ENCODE peak calls at places on chromosomes 7 and 10, in six cellular contexts. B is PC-9, I is fibroblast of lung, O is hepatocyte, K is K562, Y is MM.1S. F is an unnamed sample.

GRCh38 chr7:132099163-132099562 is 477.1 kb downstream of the PLXNA4 start:
- DNase-seq in Y (no peak), I (no peak), O (no peak), B (no peak), K (no peak), F (no peak)

GRCh38 chr7:114922151-114922651 is 307 bp downstream of the MDFIC start:
- DNase-seq in Y (peak; percentile 71), O (peak; percentile 75), K (no peak), I (peak; percentile 72), B (peak; percentile 52), F (no peak)

GRCh38 chr10:1048349-1048731 is 579 bp downstream of the IDI1 start:
- DNase-seq in O (no peak), Y (peak; percentile 27), I (peak; percentile 50), B (peak; percentile 3), K (no peak), F (no peak)

GRCh38 chr7:104040666-104041065 is 51.2 kb upstream of the RELN start:
- DNase-seq in K (no peak), B (no peak), I (no peak), Y (no peak), O (peak; percentile 23), F (no peak)

GRCh38 chr7:100583132-100584045 is 2.5 kb downstream of the LRCH4 start:
- DNase-seq in K (no peak), Y (peak; percentile 42), I (peak; percentile 53), B (peak; percentile 75), O (peak; percentile 77), F (peak; percentile 78)

GRCh38 chr10:89171263-89171872 is 35.7 kb downstream of the CH25H start:
- DNase-seq in B (no peak), Y (no peak), I (peak; percentile 42), K (no peak), O (no peak), F (no peak)

GRCh38 chr7:79837915-79838314 is 296.7 kb upstream of the GNAI1 start:
- DNase-seq in B (no peak), K (no peak), Y (no peak), O (no peak), I (no peak), F (no peak)

GRCh38 chr10:79266543-79267312 is 80.5 kb upstream of the PPIF start:
- DNase-seq in K (no peak), Y (no peak), B (peak; percentile 62), I (peak; percentile 95), O (peak; percentile 60), F (peak; percentile 69)

GRCh38 chr10:98295907-98296306 is 27.9 kb upstream of the LOXL4 start:
- DNase-seq in I (peak; percentile 62), B (peak; percentile 39), Y (no peak), K (no peak), O (no peak), F (no peak)

GRCh38 chr10:44968101-44968886 is 8.7 kb downstream of the RASSF4 start:
- DNase-seq in O (no peak), K (no peak), Y (no peak), B (no peak), I (no peak), F (peak; percentile 79)

GRCh38 chr10:70441161-70441876 is at the start of gene NODAL:
- DNase-seq in B (no peak), O (no peak), K (no peak), I (no peak), Y (no peak), F (no peak)

GRCh38 chr7:48253020-48253419 is 81.8 kb downstream of the ABCA13 start:
- DNase-seq in O (no peak), Y (no peak), B (no peak), I (no peak), K (no peak), F (no peak)

GRCh38 chr10:80274396-80275134 is 14.9 kb downstream of the MAT1A start:
- DNase-seq in K (no peak), I (no peak), B (no peak), O (peak; percentile 3), Y (no peak), F (no peak)

GRCh38 chr7:98930464-98930863 is 52.1 kb downstream of the TRRAP start:
- DNase-seq in K (no peak), I (no peak), O (no peak), B (no peak), Y (peak; percentile 17), F (no peak)

GRCh38 chr7:883029-884021 is 7.0 kb downstream of the GET4 start:
- DNase-seq in K (no peak), O (no peak), Y (no peak), B (no peak), I (no peak), F (no peak)
- H3K4me1 ChIP-seq in K (peaks cover 6% of the 10 kb centered on the region), O (peaks cover 9% of the 10 kb centered on the region), Y (peaks cover under 1% of the 10 kb centered on the region), B (peaks cover 12% of the 10 kb centered on the region), I (no peaks in the 10 kb centered on the region), F (peaks cover 2% of the 10 kb centered on the region)

GRCh38 chr7:27118580-27118979 is 12.0 kb downstream of the HOXA4 start:
- DNase-seq in K (no peak), B (no peak), I (no peak), O (no peak), Y (no peak), F (no peak)

GRCh38 chr7:27116962-27117686 is 13.4 kb downstream of the HOXA4 start:
- DNase-seq in I (peak; percentile 32), B (no peak), K (no peak), O (no peak), Y (no peak), F (no peak)

GRCh38 chr7:27119412-27119911 is 11.1 kb downstream of the HOXA4 start:
- DNase-seq in O (no peak), K (no peak), B (no peak), I (peak; percentile 18), Y (no peak), F (no peak)

GRCh38 chr7:27116521-27116946 is 14.0 kb downstream of the HOXA4 start:
- DNase-seq in K (no peak), I (peak; percentile 22), Y (no peak), O (no peak), B (no peak), F (no peak)

GRCh38 chr7:27117687-27118491 is 12.7 kb downstream of the HOXA4 start:
- DNase-seq in Y (no peak), K (no peak), O (no peak), I (peak; percentile 89), B (no peak), F (no peak)
- H2AFZ ChIP-seq in Y (no peak overlapping the region), K (no peak overlapping the region), O (no peak overlapping the region), I (no peak overlapping the region), B (no peak overlapping the region), F (no peak overlapping the region)

GRCh38 chr7:157709531-157710251 is 372.9 kb downstream of the DNAJB6 start:
- DNase-seq in O (no peak), B (no peak), I (no peak), K (no peak), Y (no peak), F (no peak)
- H3K9me3 ChIP-seq in O (no peaks in the 10 kb centered on the region), B (no peaks in the 10 kb centered on the region), I (no peaks in the 10 kb centered on the region), K (no peaks in the 10 kb centered on the region), Y (no peaks in the 10 kb centered on the region), F (no peaks in the 10 kb centered on the region)

GRCh38 chr10:7478727-7479457 is 68.1 kb upstream of the SFMBT2 start:
- DNase-seq in K (no peak), B (no peak), O (no peak), Y (peak; percentile 55), I (no peak), F (peak; percentile 69)

GRCh38 chr10:7477538-7478334 is 66.9 kb upstream of the SFMBT2 start:
- DNase-seq in Y (peak; percentile 77), K (no peak), O (no peak), B (no peak), I (no peak), F (peak; percentile 78)

GRCh38 chr10:7480742-7481381 is 70.0 kb upstream of the SFMBT2 start:
- DNase-seq in K (no peak), Y (no peak), B (no peak), O (no peak), I (no peak), F (peak; percentile 96)

GRCh38 chr10:7481382-7481765 is 70.5 kb upstream of the SFMBT2 start:
- DNase-seq in Y (no peak), B (no peak), I (peak; percentile 9), O (no peak), K (no peak), F (no peak)

DNA sequence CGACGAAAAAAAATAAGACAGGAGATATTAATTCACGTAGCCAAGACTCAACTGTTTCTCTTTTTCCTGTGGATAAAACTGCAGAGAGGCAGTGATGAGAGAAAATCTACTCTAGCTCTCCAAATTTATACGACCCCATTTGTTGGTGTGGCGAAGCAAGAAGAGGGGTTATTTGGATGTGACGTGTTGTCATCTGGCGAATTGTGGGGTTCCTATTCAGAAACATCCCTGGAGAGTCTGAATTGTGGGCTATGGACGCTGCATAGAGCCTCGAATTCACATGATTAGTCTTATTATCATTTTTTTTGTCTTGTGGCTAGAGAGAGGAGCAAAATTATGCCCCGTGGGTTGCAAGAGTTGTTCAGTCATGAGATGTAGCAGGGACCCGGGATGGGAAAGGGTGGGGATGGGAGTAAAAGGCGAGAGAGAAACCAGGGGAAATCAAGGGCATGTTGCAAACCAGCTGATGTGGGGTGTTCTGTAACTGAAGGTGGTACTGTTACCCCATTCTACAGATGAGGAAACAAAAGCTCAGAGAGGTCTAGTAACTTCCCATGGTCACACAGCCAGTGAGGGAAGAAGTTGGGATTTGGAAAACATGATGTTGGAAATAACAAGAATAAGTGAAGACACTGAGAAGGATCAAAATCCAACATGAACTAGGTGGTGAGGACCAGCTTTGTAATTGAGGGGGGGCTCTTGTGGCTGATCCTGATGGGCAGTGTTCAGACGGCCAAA is 69.2 kb upstream of the SFMBT2 start:
- DNase-seq in B (no peak), O (no peak), Y (no peak), K (no peak), I (no peak), F (peak; percentile 90)
- H3K4me1 ChIP-seq in B (no peaks in the 10 kb centered on the region), O (no peaks in the 10 kb centered on the region), Y (peaks cover 40% of the 10 kb centered on the region), K (no peaks in the 10 kb centered on the region), I (no peaks in the 10 kb centered on the region), F (peaks cover 99% of the 10 kb centered on the region)

GRCh38 chr10:71767420-71768035 is 5.8 kb downstream of the VSIR start:
- DNase-seq in K (no peak), B (peak; percentile 84), Y (no peak), I (peak; percentile 42), O (peak; percentile 57), F (no peak)
- H2AFZ ChIP-seq in K (no peak overlapping the region), B (no peak overlapping the region), Y (no peak overlapping the region), I (no peak overlapping the region), O (no peak overlapping the region), F (no peak overlapping the region)

GRCh38 chr7:262251-262572 is 27.8 kb upstream of the FOXL3 start:
- DNase-seq in I (no peak), B (no peak), K (no peak), Y (no peak), O (no peak), F (no peak)
- H3K9me3 ChIP-seq in I (peaks cover 4% of the 10 kb centered on the region), B (peaks cover 15% of the 10 kb centered on the region), K (peaks cover 12% of the 10 kb centered on the region), Y (no peaks in the 10 kb centered on the region), O (no peaks in the 10 kb centered on the region), F (peaks cover 34% of the 10 kb centered on the region)

GRCh38 chr7:134844200-134844599 is 64.8 kb downstream of the CALD1 start:
- DNase-seq in O (no peak), K (no peak), B (no peak), I (no peak), Y (no peak), F (no peak)

GRCh38 chr7:134850048-134850447 is 70.6 kb downstream of the CALD1 start:
- DNase-seq in Y (no peak), I (peak; percentile 47), K (no peak), O (no peak), B (no peak), F (no peak)

GRCh38 chr7:134851141-134851540 is 71.7 kb downstream of the CALD1 start:
- DNase-seq in B (no peak), K (no peak), I (no peak), O (no peak), Y (no peak), F (no peak)

GRCh38 chr7:134845461-134845860 is 66.0 kb downstream of the CALD1 start:
- DNase-seq in I (no peak), B (no peak), K (no peak), O (no peak), Y (peak; percentile 61), F (peak; percentile 53)

GRCh38 chr7:134847834-134848233 is 68.4 kb downstream of the CALD1 start:
- DNase-seq in Y (no peak), O (no peak), I (no peak), K (no peak), B (no peak), F (no peak)
- H3K4me1 ChIP-seq in Y (no peaks in the 10 kb centered on the region), O (peaks cover 27% of the 10 kb centered on the region), I (peaks cover 4% of the 10 kb centered on the region), K (no peaks in the 10 kb centered on the region), B (peaks cover 21% of the 10 kb centered on the region), F (no peaks in the 10 kb centered on the region)